ENCODE peak calls at places on chromosomes 11 and 22, in eight cellular contexts. One of them, this sample, is unnamed.
A peak's percentile ranks its signal among the peaks of the same experiment; 100 is the strongest.

GRCh38 chr11:64165482-64165841 is 451 bp downstream of the MACROD1 start:
- DNase-seq in CD8-positive, alpha-beta memory T cell: no peak
- DNase-seq in activated T-cell treated with anti-CD3 and anti-CD28 coated beads, Interleukin-2, amount 50 U/mL, for 24 hours: no peak
- DNase-seq in stimulated activated naive CD8-positive, alpha-beta T cell treated with anti-CD3 and anti-CD28 coated beads, Interleukin-15, amount 100 ng/mL, for 72 hours: peak; percentile 26
- DNase-seq in kidney tubule cell: no peak
- DNase-seq in stimulated activated CD8-positive, alpha-beta memory T cell treated with anti-CD3 and anti-CD28 coated beads, Interleukin-2, amount 100 ng/mL, for 48 hours: no peak
- DNase-seq in iris pigment epithelial cell: no peak
- DNase-seq in NCI-H2081: no peak
- DNase-seq in this sample: no peak

GRCh38 chr11:2267871-2268825 is 2.2 kb downstream of the ASCL2 start:
- DNase-seq in CD8-positive, alpha-beta memory T cell: no peak
- DNase-seq in activated T-cell treated with anti-CD3 and anti-CD28 coated beads, Interleukin-2, amount 50 U/mL, for 24 hours: no peak
- DNase-seq in stimulated activated naive CD8-positive, alpha-beta T cell treated with anti-CD3 and anti-CD28 coated beads, Interleukin-15, amount 100 ng/mL, for 72 hours: no peak
- DNase-seq in kidney tubule cell: no peak
- DNase-seq in stimulated activated CD8-positive, alpha-beta memory T cell treated with anti-CD3 and anti-CD28 coated beads, Interleukin-2, amount 100 ng/mL, for 48 hours: no peak
- DNase-seq in iris pigment epithelial cell: no peak
- DNase-seq in NCI-H2081: no peak
- DNase-seq in this sample: no peak

GRCh38 chr11:10524471-10524870 is 16.5 kb downstream of the RNF141 start:
- DNase-seq in CD8-positive, alpha-beta memory T cell: no peak
- DNase-seq in activated T-cell treated with anti-CD3 and anti-CD28 coated beads, Interleukin-2, amount 50 U/mL, for 24 hours: no peak
- DNase-seq in stimulated activated naive CD8-positive, alpha-beta T cell treated with anti-CD3 and anti-CD28 coated beads, Interleukin-15, amount 100 ng/mL, for 72 hours: no peak
- DNase-seq in kidney tubule cell: no peak
- DNase-seq in stimulated activated CD8-positive, alpha-beta memory T cell treated with anti-CD3 and anti-CD28 coated beads, Interleukin-2, amount 100 ng/mL, for 48 hours: no peak
- DNase-seq in iris pigment epithelial cell: no peak
- DNase-seq in NCI-H2081: no peak
- DNase-seq in this sample: no peak

GRCh38 chr11:114001416-114001815 is 26.5 kb downstream of the HTR3A start:
- DNase-seq in CD8-positive, alpha-beta memory T cell: no peak
- DNase-seq in activated T-cell treated with anti-CD3 and anti-CD28 coated beads, Interleukin-2, amount 50 U/mL, for 24 hours: no peak
- DNase-seq in stimulated activated naive CD8-positive, alpha-beta T cell treated with anti-CD3 and anti-CD28 coated beads, Interleukin-15, amount 100 ng/mL, for 72 hours: no peak
- DNase-seq in kidney tubule cell: no peak
- DNase-seq in stimulated activated CD8-positive, alpha-beta memory T cell treated with anti-CD3 and anti-CD28 coated beads, Interleukin-2, amount 100 ng/mL, for 48 hours: no peak
- DNase-seq in iris pigment epithelial cell: no peak
- DNase-seq in NCI-H2081: no peak
- DNase-seq in this sample: peak; percentile 33

GRCh38 chr22:37340331-37341262 is 58.3 kb downstream of the CYTH4 start:
- DNase-seq in CD8-positive, alpha-beta memory T cell: no peak
- DNase-seq in activated T-cell treated with anti-CD3 and anti-CD28 coated beads, Interleukin-2, amount 50 U/mL, for 24 hours: no peak
- DNase-seq in stimulated activated naive CD8-positive, alpha-beta T cell treated with anti-CD3 and anti-CD28 coated beads, Interleukin-15, amount 100 ng/mL, for 72 hours: no peak
- DNase-seq in kidney tubule cell: no peak
- DNase-seq in stimulated activated CD8-positive, alpha-beta memory T cell treated with anti-CD3 and anti-CD28 coated beads, Interleukin-2, amount 100 ng/mL, for 48 hours: no peak
- DNase-seq in iris pigment epithelial cell: no peak
- DNase-seq in NCI-H2081: peak; percentile 86
- DNase-seq in this sample: no peak

GRCh38 chr11:31412946-31413345 is 43.3 kb downstream of the DNAJC24 start:
- DNase-seq in CD8-positive, alpha-beta memory T cell: no peak
- DNase-seq in activated T-cell treated with anti-CD3 and anti-CD28 coated beads, Interleukin-2, amount 50 U/mL, for 24 hours: no peak
- DNase-seq in stimulated activated naive CD8-positive, alpha-beta T cell treated with anti-CD3 and anti-CD28 coated beads, Interleukin-15, amount 100 ng/mL, for 72 hours: no peak
- DNase-seq in kidney tubule cell: peak; percentile 21
- DNase-seq in stimulated activated CD8-positive, alpha-beta memory T cell treated with anti-CD3 and anti-CD28 coated beads, Interleukin-2, amount 100 ng/mL, for 48 hours: no peak
- DNase-seq in iris pigment epithelial cell: peak; percentile 75
- DNase-seq in NCI-H2081: no peak
- DNase-seq in this sample: peak; percentile 82

GRCh38 chr22:28072066-28072465 is 153.0 kb upstream of the PITPNB start:
- DNase-seq in CD8-positive, alpha-beta memory T cell: no peak
- DNase-seq in activated T-cell treated with anti-CD3 and anti-CD28 coated beads, Interleukin-2, amount 50 U/mL, for 24 hours: no peak
- DNase-seq in stimulated activated naive CD8-positive, alpha-beta T cell treated with anti-CD3 and anti-CD28 coated beads, Interleukin-15, amount 100 ng/mL, for 72 hours: no peak
- DNase-seq in kidney tubule cell: peak; percentile 13
- DNase-seq in stimulated activated CD8-positive, alpha-beta memory T cell treated with anti-CD3 and anti-CD28 coated beads, Interleukin-2, amount 100 ng/mL, for 48 hours: no peak
- DNase-seq in iris pigment epithelial cell: no peak
- DNase-seq in NCI-H2081: no peak
- DNase-seq in this sample: no peak

GRCh38 chr22:33139937-33140336 is 81.8 kb upstream of the SYN3 start:
- DNase-seq in CD8-positive, alpha-beta memory T cell: no peak
- DNase-seq in activated T-cell treated with anti-CD3 and anti-CD28 coated beads, Interleukin-2, amount 50 U/mL, for 24 hours: no peak
- DNase-seq in stimulated activated naive CD8-positive, alpha-beta T cell treated with anti-CD3 and anti-CD28 coated beads, Interleukin-15, amount 100 ng/mL, for 72 hours: no peak
- DNase-seq in kidney tubule cell: no peak
- DNase-seq in stimulated activated CD8-positive, alpha-beta memory T cell treated with anti-CD3 and anti-CD28 coated beads, Interleukin-2, amount 100 ng/mL, for 48 hours: no peak
- DNase-seq in iris pigment epithelial cell: no peak
- DNase-seq in NCI-H2081: no peak
- DNase-seq in this sample: no peak

GRCh38 chr11:62656801-62657429 is 3.8 kb upstream of the INTS5 start:
- DNase-seq in CD8-positive, alpha-beta memory T cell: no peak
- DNase-seq in activated T-cell treated with anti-CD3 and anti-CD28 coated beads, Interleukin-2, amount 50 U/mL, for 24 hours: no peak
- DNase-seq in stimulated activated naive CD8-positive, alpha-beta T cell treated with anti-CD3 and anti-CD28 coated beads, Interleukin-15, amount 100 ng/mL, for 72 hours: no peak
- DNase-seq in kidney tubule cell: no peak
- DNase-seq in stimulated activated CD8-positive, alpha-beta memory T cell treated with anti-CD3 and anti-CD28 coated beads, Interleukin-2, amount 100 ng/mL, for 48 hours: no peak
- DNase-seq in iris pigment epithelial cell: no peak
- DNase-seq in NCI-H2081: no peak
- DNase-seq in this sample: peak; percentile 46

GRCh38 chr11:17063171-17064002 is 14.1 kb downstream of the RPS13 start:
- DNase-seq in CD8-positive, alpha-beta memory T cell: peak; percentile 20
- DNase-seq in activated T-cell treated with anti-CD3 and anti-CD28 coated beads, Interleukin-2, amount 50 U/mL, for 24 hours: peak; percentile 76
- DNase-seq in stimulated activated naive CD8-positive, alpha-beta T cell treated with anti-CD3 and anti-CD28 coated beads, Interleukin-15, amount 100 ng/mL, for 72 hours: peak; percentile 58
- DNase-seq in kidney tubule cell: peak; percentile 65
- DNase-seq in stimulated activated CD8-positive, alpha-beta memory T cell treated with anti-CD3 and anti-CD28 coated beads, Interleukin-2, amount 100 ng/mL, for 48 hours: peak; percentile 55
- DNase-seq in iris pigment epithelial cell: peak; percentile 49
- DNase-seq in NCI-H2081: peak; percentile 33
- DNase-seq in this sample: peak; percentile 28

GRCh38 chr11:91078221-91078620 is 855.4 kb upstream of the CHORDC1 start:
- DNase-seq in CD8-positive, alpha-beta memory T cell: no peak
- DNase-seq in activated T-cell treated with anti-CD3 and anti-CD28 coated beads, Interleukin-2, amount 50 U/mL, for 24 hours: no peak
- DNase-seq in stimulated activated naive CD8-positive, alpha-beta T cell treated with anti-CD3 and anti-CD28 coated beads, Interleukin-15, amount 100 ng/mL, for 72 hours: no peak
- DNase-seq in kidney tubule cell: no peak
- DNase-seq in stimulated activated CD8-positive, alpha-beta memory T cell treated with anti-CD3 and anti-CD28 coated beads, Interleukin-2, amount 100 ng/mL, for 48 hours: no peak
- DNase-seq in iris pigment epithelial cell: no peak
- DNase-seq in NCI-H2081: no peak
- DNase-seq in this sample: no peak

GRCh38 chr22:29145321-29146072 is 60.2 kb upstream of the EMID1 start:
- DNase-seq in CD8-positive, alpha-beta memory T cell: no peak
- DNase-seq in activated T-cell treated with anti-CD3 and anti-CD28 coated beads, Interleukin-2, amount 50 U/mL, for 24 hours: peak; percentile 15
- DNase-seq in stimulated activated naive CD8-positive, alpha-beta T cell treated with anti-CD3 and anti-CD28 coated beads, Interleukin-15, amount 100 ng/mL, for 72 hours: no peak
- DNase-seq in kidney tubule cell: no peak
- DNase-seq in stimulated activated CD8-positive, alpha-beta memory T cell treated with anti-CD3 and anti-CD28 coated beads, Interleukin-2, amount 100 ng/mL, for 48 hours: no peak
- DNase-seq in iris pigment epithelial cell: no peak
- DNase-seq in NCI-H2081: no peak
- DNase-seq in this sample: no peak

GRCh38 chr11:45907911-45908370 is 870 bp upstream of the FREY1 start:
- DNase-seq in CD8-positive, alpha-beta memory T cell: no peak
- DNase-seq in activated T-cell treated with anti-CD3 and anti-CD28 coated beads, Interleukin-2, amount 50 U/mL, for 24 hours: no peak
- DNase-seq in stimulated activated naive CD8-positive, alpha-beta T cell treated with anti-CD3 and anti-CD28 coated beads, Interleukin-15, amount 100 ng/mL, for 72 hours: no peak
- DNase-seq in kidney tubule cell: no peak
- DNase-seq in stimulated activated CD8-positive, alpha-beta memory T cell treated with anti-CD3 and anti-CD28 coated beads, Interleukin-2, amount 100 ng/mL, for 48 hours: no peak
- DNase-seq in iris pigment epithelial cell: no peak
- DNase-seq in NCI-H2081: no peak
- DNase-seq in this sample: no peak

GRCh38 chr11:77381749-77382693 is 80.5 kb upstream of the GDPD4 start:
- DNase-seq in CD8-positive, alpha-beta memory T cell: no peak
- DNase-seq in activated T-cell treated with anti-CD3 and anti-CD28 coated beads, Interleukin-2, amount 50 U/mL, for 24 hours: no peak
- DNase-seq in stimulated activated naive CD8-positive, alpha-beta T cell treated with anti-CD3 and anti-CD28 coated beads, Interleukin-15, amount 100 ng/mL, for 72 hours: no peak
- DNase-seq in kidney tubule cell: peak; percentile 18
- DNase-seq in stimulated activated CD8-positive, alpha-beta memory T cell treated with anti-CD3 and anti-CD28 coated beads, Interleukin-2, amount 100 ng/mL, for 48 hours: no peak
- DNase-seq in iris pigment epithelial cell: peak; percentile 75
- DNase-seq in NCI-H2081: no peak
- DNase-seq in this sample: peak; percentile 68

GRCh38 chr11:131504199-131504949 is 134.0 kb downstream of the NTM start:
- DNase-seq in CD8-positive, alpha-beta memory T cell: no peak
- DNase-seq in activated T-cell treated with anti-CD3 and anti-CD28 coated beads, Interleukin-2, amount 50 U/mL, for 24 hours: no peak
- DNase-seq in stimulated activated naive CD8-positive, alpha-beta T cell treated with anti-CD3 and anti-CD28 coated beads, Interleukin-15, amount 100 ng/mL, for 72 hours: no peak
- DNase-seq in kidney tubule cell: peak; percentile 19
- DNase-seq in stimulated activated CD8-positive, alpha-beta memory T cell treated with anti-CD3 and anti-CD28 coated beads, Interleukin-2, amount 100 ng/mL, for 48 hours: no peak
- DNase-seq in iris pigment epithelial cell: no peak
- DNase-seq in NCI-H2081: no peak
- DNase-seq in this sample: peak; percentile 17

GRCh38 chr11:127524618-127525017 is 524.0 kb upstream of the KIRREL3 start:
- DNase-seq in CD8-positive, alpha-beta memory T cell: no peak
- DNase-seq in activated T-cell treated with anti-CD3 and anti-CD28 coated beads, Interleukin-2, amount 50 U/mL, for 24 hours: no peak
- DNase-seq in stimulated activated naive CD8-positive, alpha-beta T cell treated with anti-CD3 and anti-CD28 coated beads, Interleukin-15, amount 100 ng/mL, for 72 hours: no peak
- DNase-seq in kidney tubule cell: no peak
- DNase-seq in stimulated activated CD8-positive, alpha-beta memory T cell treated with anti-CD3 and anti-CD28 coated beads, Interleukin-2, amount 100 ng/mL, for 48 hours: no peak
- DNase-seq in iris pigment epithelial cell: no peak
- DNase-seq in NCI-H2081: no peak
- DNase-seq in this sample: no peak

GRCh38 chr11:55172734-55173415 is 89.1 kb upstream of the TRIM48 start:
- DNase-seq in CD8-positive, alpha-beta memory T cell: no peak
- DNase-seq in activated T-cell treated with anti-CD3 and anti-CD28 coated beads, Interleukin-2, amount 50 U/mL, for 24 hours: no peak
- DNase-seq in stimulated activated naive CD8-positive, alpha-beta T cell treated with anti-CD3 and anti-CD28 coated beads, Interleukin-15, amount 100 ng/mL, for 72 hours: no peak
- DNase-seq in kidney tubule cell: no peak
- DNase-seq in stimulated activated CD8-positive, alpha-beta memory T cell treated with anti-CD3 and anti-CD28 coated beads, Interleukin-2, amount 100 ng/mL, for 48 hours: no peak
- DNase-seq in iris pigment epithelial cell: no peak
- DNase-seq in NCI-H2081: no peak
- DNase-seq in this sample: no peak

GRCh38 chr11:89626366-89626765 is 83.7 kb upstream of the TRIM77 start:
- DNase-seq in CD8-positive, alpha-beta memory T cell: no peak
- DNase-seq in activated T-cell treated with anti-CD3 and anti-CD28 coated beads, Interleukin-2, amount 50 U/mL, for 24 hours: no peak
- DNase-seq in stimulated activated naive CD8-positive, alpha-beta T cell treated with anti-CD3 and anti-CD28 coated beads, Interleukin-15, amount 100 ng/mL, for 72 hours: no peak
- DNase-seq in kidney tubule cell: no peak
- DNase-seq in stimulated activated CD8-positive, alpha-beta memory T cell treated with anti-CD3 and anti-CD28 coated beads, Interleukin-2, amount 100 ng/mL, for 48 hours: no peak
- DNase-seq in iris pigment epithelial cell: no peak
- DNase-seq in NCI-H2081: no peak
- DNase-seq in this sample: no peak

GRCh38 chr11:34641981-34642380 is 21.1 kb downstream of the EHF start:
- DNase-seq in CD8-positive, alpha-beta memory T cell: no peak
- DNase-seq in activated T-cell treated with anti-CD3 and anti-CD28 coated beads, Interleukin-2, amount 50 U/mL, for 24 hours: no peak
- DNase-seq in stimulated activated naive CD8-positive, alpha-beta T cell treated with anti-CD3 and anti-CD28 coated beads, Interleukin-15, amount 100 ng/mL, for 72 hours: no peak
- DNase-seq in kidney tubule cell: peak; percentile 42
- DNase-seq in stimulated activated CD8-positive, alpha-beta memory T cell treated with anti-CD3 and anti-CD28 coated beads, Interleukin-2, amount 100 ng/mL, for 48 hours: no peak
- DNase-seq in iris pigment epithelial cell: no peak
- DNase-seq in NCI-H2081: no peak
- DNase-seq in this sample: no peak

GRCh38 chr22:39543095-39543494 is 10.5 kb upstream of the RPS19BP1 start:
- DNase-seq in CD8-positive, alpha-beta memory T cell: no peak
- DNase-seq in activated T-cell treated with anti-CD3 and anti-CD28 coated beads, Interleukin-2, amount 50 U/mL, for 24 hours: no peak
- DNase-seq in stimulated activated naive CD8-positive, alpha-beta T cell treated with anti-CD3 and anti-CD28 coated beads, Interleukin-15, amount 100 ng/mL, for 72 hours: no peak
- DNase-seq in kidney tubule cell: no peak
- DNase-seq in stimulated activated CD8-positive, alpha-beta memory T cell treated with anti-CD3 and anti-CD28 coated beads, Interleukin-2, amount 100 ng/mL, for 48 hours: no peak
- DNase-seq in iris pigment epithelial cell: peak; percentile 51
- DNase-seq in NCI-H2081: no peak
- DNase-seq in this sample: no peak

GRCh38 chr22:36467042-36467810 is 14.2 kb downstream of the TXN2 start:
- DNase-seq in CD8-positive, alpha-beta memory T cell: no peak
- DNase-seq in activated T-cell treated with anti-CD3 and anti-CD28 coated beads, Interleukin-2, amount 50 U/mL, for 24 hours: no peak
- DNase-seq in stimulated activated naive CD8-positive, alpha-beta T cell treated with anti-CD3 and anti-CD28 coated beads, Interleukin-15, amount 100 ng/mL, for 72 hours: no peak
- DNase-seq in kidney tubule cell: peak; percentile 83
- DNase-seq in stimulated activated CD8-positive, alpha-beta memory T cell treated with anti-CD3 and anti-CD28 coated beads, Interleukin-2, amount 100 ng/mL, for 48 hours: no peak
- DNase-seq in iris pigment epithelial cell: peak; percentile 75
- DNase-seq in NCI-H2081: peak; percentile 22
- DNase-seq in this sample: peak; percentile 94

This sample was measured in fibroblast of lung.